ENCODE peak calls at places on chromosome 11, in six cellular contexts. One of them, this sample, is unnamed.

GRCh38 chr11:88692306-88692705 is 354.8 kb upstream of the CTSC start:
- DNase-seq in HCT116: no peak
- DNase-seq in brain microvascular endothelial cell: no peak
- DNase-seq in cardiac fibroblast: no peak
- DNase-seq in H1: no peak
- DNase-seq in pancreas: no peak
- DNase-seq in this sample: no peak

GRCh38 chr11:13276852-13277718 is 505 bp upstream of the BMAL1 start:
- DNase-seq in HCT116: peak
- DNase-seq in brain microvascular endothelial cell: peak
- DNase-seq in cardiac fibroblast: peak
- DNase-seq in H1: peak
- DNase-seq in pancreas: peak
- DNase-seq in this sample: peak

GRCh38 chr11:17528181-17528691 is 16.0 kb downstream of the USH1C start:
- DNase-seq in HCT116: no peak
- DNase-seq in brain microvascular endothelial cell: peak
- DNase-seq in cardiac fibroblast: peak
- DNase-seq in H1: peak
- DNase-seq in pancreas: no peak
- DNase-seq in this sample: no peak

GRCh38 chr11:96012086-96012824 is 88.3 kb upstream of the MTMR2 start:
- DNase-seq in HCT116: peak
- DNase-seq in brain microvascular endothelial cell: peak
- DNase-seq in cardiac fibroblast: peak
- DNase-seq in H1: no peak
- DNase-seq in pancreas: no peak
- DNase-seq in this sample: peak

GRCh38 chr11:7892751-7893356 is 38.2 kb downstream of the OR10A6 start:
- DNase-seq in HCT116: peak
- DNase-seq in brain microvascular endothelial cell: peak
- DNase-seq in cardiac fibroblast: peak
- DNase-seq in H1: no peak
- DNase-seq in pancreas: no peak
- DNase-seq in this sample: no peak

GRCh38 chr11:86896486-86896885 is 58.7 kb downstream of the FZD4 start:
- DNase-seq in HCT116: no peak
- DNase-seq in brain microvascular endothelial cell: no peak
- DNase-seq in cardiac fibroblast: peak
- DNase-seq in H1: no peak
- DNase-seq in pancreas: no peak
- DNase-seq in this sample: no peak

GRCh38 chr11:2089536-2090165 is 49.5 kb downstream of the IGF2 start:
- DNase-seq in HCT116: peak
- DNase-seq in brain microvascular endothelial cell: no peak
- DNase-seq in cardiac fibroblast: peak
- DNase-seq in H1: peak
- DNase-seq in pancreas: no peak
- DNase-seq in this sample: no peak

GRCh38 chr11:83764643-83765042 is 478.5 kb upstream of the CCDC90B start:
- DNase-seq in HCT116: no peak
- DNase-seq in brain microvascular endothelial cell: no peak
- DNase-seq in cardiac fibroblast: no peak
- DNase-seq in H1: no peak
- DNase-seq in pancreas: no peak
- DNase-seq in this sample: no peak

GRCh38 chr11:97732011-97732632 is 1288.6 kb upstream of the CNTN5 start:
- DNase-seq in HCT116: no peak
- DNase-seq in brain microvascular endothelial cell: no peak
- DNase-seq in cardiac fibroblast: no peak
- DNase-seq in H1: no peak
- DNase-seq in pancreas: no peak
- DNase-seq in this sample: no peak

GRCh38 chr11:2593393-2593950 is 106.3 kb downstream of the KCNQ1OT1 start:
- DNase-seq in HCT116: no peak
- DNase-seq in brain microvascular endothelial cell: no peak
- DNase-seq in cardiac fibroblast: no peak
- DNase-seq in H1: no peak
- DNase-seq in pancreas: no peak
- DNase-seq in this sample: no peak

GRCh38 chr11:2164861-2165555 is 4.0 kb upstream of the INS start:
- DNase-seq in HCT116: no peak
- DNase-seq in brain microvascular endothelial cell: no peak
- DNase-seq in cardiac fibroblast: no peak
- DNase-seq in H1: no peak
- DNase-seq in pancreas: peak
- DNase-seq in this sample: no peak

GRCh38 chr11:128859563-128860441 is 7.3 kb downstream of the KCNJ1 start:
- DNase-seq in HCT116: peak
- DNase-seq in brain microvascular endothelial cell: peak
- DNase-seq in cardiac fibroblast: peak
- DNase-seq in H1: peak
- DNase-seq in pancreas: peak
- DNase-seq in this sample: no peak

GRCh38 chr11:8038393-8038792 is 42.6 kb upstream of the TUB start:
- DNase-seq in HCT116: no peak
- DNase-seq in brain microvascular endothelial cell: no peak
- DNase-seq in cardiac fibroblast: no peak
- DNase-seq in H1: peak
- DNase-seq in pancreas: no peak
- DNase-seq in this sample: no peak

GRCh38 chr11:65782816-65783228 is 2.0 kb upstream of the AP5B1 start:
- DNase-seq in HCT116: no peak
- DNase-seq in brain microvascular endothelial cell: no peak
- DNase-seq in cardiac fibroblast: no peak
- DNase-seq in H1: no peak
- DNase-seq in pancreas: peak
- DNase-seq in this sample: no peak

GRCh38 chr11:23151819-23152218 is 291.5 kb upstream of the CCDC179 start:
- DNase-seq in HCT116: no peak
- DNase-seq in brain microvascular endothelial cell: peak
- DNase-seq in cardiac fibroblast: no peak
- DNase-seq in H1: no peak
- DNase-seq in pancreas: no peak
- DNase-seq in this sample: no peak

GRCh38 chr11:112082729-112083128 is 3.8 kb downstream of the TIMM8B start:
- DNase-seq in HCT116: no peak
- DNase-seq in brain microvascular endothelial cell: peak
- DNase-seq in cardiac fibroblast: peak
- DNase-seq in H1: no peak
- DNase-seq in pancreas: no peak
- DNase-seq in this sample: no peak

GRCh38 chr11:125110996-125111340 is 458 bp downstream of the TMEM218 start:
- DNase-seq in HCT116: no peak
- DNase-seq in brain microvascular endothelial cell: peak
- DNase-seq in cardiac fibroblast: no peak
- DNase-seq in H1: no peak
- DNase-seq in pancreas: no peak
- DNase-seq in this sample: no peak

GRCh38 chr11:20966489-20966888 is 297.1 kb downstream of the NELL1 start:
- DNase-seq in HCT116: no peak
- DNase-seq in brain microvascular endothelial cell: no peak
- DNase-seq in cardiac fibroblast: no peak
- DNase-seq in H1: peak
- DNase-seq in pancreas: no peak
- DNase-seq in this sample: no peak

GRCh38 chr11:58912124-58912523 is 27.2 kb upstream of the GLYATL1 start:
- DNase-seq in HCT116: no peak
- DNase-seq in brain microvascular endothelial cell: peak
- DNase-seq in cardiac fibroblast: no peak
- DNase-seq in H1: no peak
- DNase-seq in pancreas: no peak
- DNase-seq in this sample: no peak

GRCh38 chr11:1153951-1154487 is 3.7 kb upstream of the MUC5AC start:
- DNase-seq in HCT116: peak
- DNase-seq in brain microvascular endothelial cell: peak
- DNase-seq in cardiac fibroblast: peak
- DNase-seq in H1: no peak
- DNase-seq in pancreas: peak
- DNase-seq in this sample: no peak

GRCh38 chr11:132131051-132131450 is 760.6 kb downstream of the NTM start:
- DNase-seq in HCT116: no peak
- DNase-seq in brain microvascular endothelial cell: no peak
- DNase-seq in cardiac fibroblast: no peak
- DNase-seq in H1: no peak
- DNase-seq in pancreas: no peak
- DNase-seq in this sample: no peak

DNA sequence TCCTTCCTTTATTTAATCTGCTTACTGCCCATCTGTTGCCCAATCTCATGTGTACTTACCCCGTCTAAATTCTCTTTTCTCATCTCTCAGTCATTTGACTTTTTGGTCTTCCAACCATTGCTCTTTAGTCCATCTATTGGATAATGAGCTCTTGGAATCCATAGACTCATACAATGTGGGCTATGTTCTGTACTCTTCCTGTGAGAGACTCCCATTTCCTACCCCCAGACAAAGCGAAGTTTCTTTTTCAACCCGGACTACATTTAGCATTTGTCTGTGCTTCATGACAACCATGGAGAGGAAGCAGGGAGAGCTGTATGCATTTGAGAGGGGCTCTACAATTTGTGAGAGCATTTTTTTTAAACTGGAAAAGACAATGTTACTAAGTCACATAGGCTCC is 4.0 kb upstream of the ARHGAP42 start:
- DNase-seq in HCT116: no peak
- DNase-seq in brain microvascular endothelial cell: no peak
- DNase-seq in cardiac fibroblast: no peak
- DNase-seq in H1: no peak
- DNase-seq in pancreas: no peak
- DNase-seq in this sample: no peak
- H3K4me3 ChIP-seq in HCT116: no peak
- H3K4me3 ChIP-seq in brain microvascular endothelial cell: no peak
- H3K4me3 ChIP-seq in cardiac fibroblast: no peak
- H3K4me3 ChIP-seq in H1: no peak
- H3K4me3 ChIP-seq in pancreas: no peak
- H3K4me3 ChIP-seq in this sample: no peak

DNA sequence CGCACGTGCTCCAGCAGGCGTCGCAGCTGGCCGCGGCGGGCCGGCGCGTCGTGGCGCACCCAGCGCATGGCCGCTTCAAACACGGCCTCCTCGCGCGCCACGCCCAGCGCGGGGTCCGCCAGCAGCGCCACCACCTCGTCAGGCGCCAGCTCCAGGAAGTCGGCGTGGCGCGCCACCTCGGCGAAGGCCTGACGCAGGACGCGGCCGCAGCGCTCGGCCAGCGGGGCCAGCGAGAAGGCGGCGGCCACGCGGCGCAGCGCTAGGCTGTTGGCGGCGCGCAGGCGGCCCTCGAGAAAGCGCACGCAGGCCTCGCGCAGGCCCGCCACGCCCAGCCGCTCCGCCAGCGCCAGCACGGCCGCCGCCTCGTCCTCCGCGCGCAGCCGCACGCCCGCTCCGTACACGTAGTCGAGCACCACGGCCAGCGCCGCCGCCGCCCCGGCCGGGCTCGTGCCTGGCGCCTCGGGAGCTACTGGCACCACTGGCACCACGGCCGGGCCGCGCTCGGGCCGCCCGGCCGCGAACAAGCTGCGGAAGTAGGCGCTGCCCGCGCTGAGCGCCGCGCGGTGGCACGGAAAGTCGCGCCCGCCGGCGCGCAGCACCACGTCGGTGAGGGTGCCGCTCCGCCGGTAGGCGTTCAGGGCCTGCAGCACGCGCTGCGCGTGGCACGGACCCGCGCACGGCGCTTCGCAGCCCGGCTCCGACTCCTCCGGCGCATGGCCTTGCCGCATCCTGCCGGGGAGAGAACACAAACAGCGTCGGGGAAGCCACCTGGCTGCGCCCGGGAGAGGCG is 2.9 kb downstream of the KLHL35 start:
- DNase-seq in HCT116: no peak
- DNase-seq in brain microvascular endothelial cell: peak
- DNase-seq in cardiac fibroblast: peak
- DNase-seq in H1: peak
- DNase-seq in pancreas: peak
- DNase-seq in this sample: no peak
- H3K4me3 ChIP-seq in HCT116: peak
- H3K4me3 ChIP-seq in brain microvascular endothelial cell: peak
- H3K4me3 ChIP-seq in cardiac fibroblast: peak
- H3K4me3 ChIP-seq in H1: peak
- H3K4me3 ChIP-seq in pancreas: peak
- H3K4me3 ChIP-seq in this sample: peak

GRCh38 chr11:63813035-63813562 is at the start of gene SPINDOC:
- DNase-seq in HCT116: no peak
- DNase-seq in brain microvascular endothelial cell: peak
- DNase-seq in cardiac fibroblast: peak
- DNase-seq in H1: peak
- DNase-seq in pancreas: peak
- DNase-seq in this sample: no peak
- H3K4me3 ChIP-seq in HCT116: peak
- H3K4me3 ChIP-seq in brain microvascular endothelial cell: peak
- H3K4me3 ChIP-seq in cardiac fibroblast: peak
- H3K4me3 ChIP-seq in H1: peak
- H3K4me3 ChIP-seq in pancreas: peak
- H3K4me3 ChIP-seq in this sample: peak

GRCh38 chr11:77172666-77172982 is 44.6 kb downstream of the MYO7A start:
- DNase-seq in HCT116: no peak
- DNase-seq in brain microvascular endothelial cell: peak
- DNase-seq in cardiac fibroblast: no peak
- DNase-seq in H1: no peak
- DNase-seq in pancreas: peak
- DNase-seq in this sample: no peak
- H3K4me3 ChIP-seq in HCT116: no peak
- H3K4me3 ChIP-seq in brain microvascular endothelial cell: no peak
- H3K4me3 ChIP-seq in cardiac fibroblast: no peak
- H3K4me3 ChIP-seq in H1: no peak
- H3K4me3 ChIP-seq in pancreas: no peak
- H3K4me3 ChIP-seq in this sample: no peak

DNA sequence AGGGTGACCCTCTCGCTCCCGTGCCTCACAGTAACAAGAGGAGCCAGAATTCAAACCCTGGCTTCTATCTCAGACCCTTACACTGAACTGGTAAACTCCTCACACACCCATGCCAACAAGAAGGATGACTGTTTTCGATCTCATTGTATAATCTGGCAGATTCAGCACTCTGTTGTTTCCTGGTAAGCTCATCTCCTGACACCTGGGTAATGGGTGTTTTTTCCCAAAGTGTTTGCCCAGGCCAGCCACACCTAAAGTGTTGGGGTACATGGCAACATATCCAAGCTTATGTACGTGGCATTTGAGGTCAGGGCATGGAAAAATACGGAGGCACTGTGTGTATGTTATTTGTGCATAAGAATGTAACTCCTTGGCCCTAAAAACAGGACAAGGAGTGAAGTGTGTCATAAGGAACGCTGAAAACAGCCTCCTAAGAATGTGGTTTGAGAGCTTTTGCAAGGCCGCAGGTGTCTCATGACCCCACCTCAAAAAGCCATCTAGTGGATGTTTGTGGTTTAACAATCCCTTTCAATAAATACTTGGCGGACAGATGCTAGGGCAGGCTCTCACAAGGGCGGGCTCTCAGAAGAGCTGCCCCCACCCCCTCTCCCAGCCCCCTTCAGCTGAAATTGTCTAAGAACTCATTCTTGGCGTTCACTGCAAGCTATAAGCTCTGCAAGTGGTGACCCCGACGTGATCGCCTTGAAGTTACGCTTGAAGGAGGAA is at the start of gene MS4A15:
- DNase-seq in HCT116: peak
- DNase-seq in brain microvascular endothelial cell: no peak
- DNase-seq in cardiac fibroblast: no peak
- DNase-seq in H1: no peak
- DNase-seq in pancreas: no peak
- DNase-seq in this sample: no peak
- H3K4me3 ChIP-seq in HCT116: no peak
- H3K4me3 ChIP-seq in brain microvascular endothelial cell: no peak
- H3K4me3 ChIP-seq in cardiac fibroblast: no peak
- H3K4me3 ChIP-seq in H1: no peak
- H3K4me3 ChIP-seq in pancreas: no peak
- H3K4me3 ChIP-seq in this sample: no peak

This sample was measured in keratinocyte.